ENCODE peak calls at places on chromosome 5, in nine cellular contexts. N, E, P, M, X, V, Z, Q and W are unnamed samples.
A peak's percentile ranks its signal among the peaks of the same experiment; 100 is the strongest.

GRCh38 chr5:149125386-149125891 is 15.9 kb upstream of the ABLIM3 start:
- DNase-seq in Z (peak; percentile 58), P (no peak), N (peak; percentile 6), E (peak; percentile 45), M (no peak), V (peak; percentile 90), X (peak; percentile 18), Q (no peak), W (no peak)

GRCh38 chr5:116733995-116734716 is 159.5 kb upstream of the SEMA6A start:
- DNase-seq in X (no peak), N (no peak), P (no peak), Q (no peak), M (peak; percentile 14), V (no peak), Z (peak; percentile 48), E (no peak), W (no peak)

GRCh38 chr5:141995656-141996055 is 17.2 kb downstream of the GNPDA1 start:
- DNase-seq in Q (no peak), P (no peak), X (no peak), Z (no peak), M (no peak), V (no peak), E (no peak), N (no peak), W (no peak)

GRCh38 chr5:150468206-150468605 is 18.7 kb upstream of the RPS14 start:
- DNase-seq in M (no peak), P (no peak), Q (no peak), Z (no peak), E (no peak), N (no peak), V (no peak), X (no peak), W (no peak)

GRCh38 chr5:135829681-135830383 is 4.6 kb upstream of the SLC25A48 start:
- DNase-seq in Z (peak; percentile 86), V (peak; percentile 85), P (no peak), M (no peak), N (peak; percentile 74), X (peak; percentile 31), E (peak; percentile 42), Q (peak; percentile 63), W (peak; percentile 86)

GRCh38 chr5:135332519-135333150 is 66.4 kb downstream of the MACROH2A1 start:
- DNase-seq in Z (no peak), X (peak; percentile 77), M (no peak), N (peak; percentile 71), Q (peak; percentile 49), V (no peak), P (no peak), E (no peak), W (peak; percentile 73)

GRCh38 chr5:159240301-159240870 is 22.7 kb upstream of the UBLCP1 start:
- DNase-seq in Z (no peak), E (no peak), M (no peak), N (peak; percentile 49), Q (no peak), P (no peak), V (no peak), X (peak; percentile 42), W (peak; percentile 38)

GRCh38 chr5:172724203-172724602 is 46.8 kb downstream of the DUSP1 start:
- DNase-seq in N (no peak), Q (no peak), P (peak; percentile 20), M (no peak), Z (no peak), E (peak; percentile 79), V (no peak), X (no peak), W (no peak)

GRCh38 chr5:179326176-179326997 is 18.9 kb downstream of the ADAMTS2 start:
- DNase-seq in V (no peak), M (peak; percentile 86), X (peak; percentile 58), N (no peak), Q (no peak), E (peak; percentile 85), P (peak; percentile 70), Z (peak; percentile 57), W (no peak)

GRCh38 chr5:128350705-128351104 is 187.3 kb downstream of the FBN2 start:
- DNase-seq in E (no peak), X (no peak), Q (no peak), Z (no peak), P (no peak), N (no peak), V (no peak), M (no peak), W (no peak)

GRCh38 chr5:95620870-95621838 is 1.3 kb downstream of the GPR150 start:
- DNase-seq in N (no peak), Z (peak; percentile 78), V (no peak), M (no peak), X (no peak), E (no peak), Q (no peak), P (peak; percentile 73), W (no peak)

GRCh38 chr5:139384591-139385051 is 1.5 kb upstream of the SLC23A1 start:
- DNase-seq in V (no peak), M (no peak), N (no peak), X (no peak), Q (no peak), P (no peak), Z (no peak), E (no peak), W (no peak)
- TF ChIP-seq POLR2A in V (no peak), M (no peak), N (no peak), X (no peak), Q (no peak), P (no peak), Z (no peak), E (no peak), W (no peak)

DNA sequence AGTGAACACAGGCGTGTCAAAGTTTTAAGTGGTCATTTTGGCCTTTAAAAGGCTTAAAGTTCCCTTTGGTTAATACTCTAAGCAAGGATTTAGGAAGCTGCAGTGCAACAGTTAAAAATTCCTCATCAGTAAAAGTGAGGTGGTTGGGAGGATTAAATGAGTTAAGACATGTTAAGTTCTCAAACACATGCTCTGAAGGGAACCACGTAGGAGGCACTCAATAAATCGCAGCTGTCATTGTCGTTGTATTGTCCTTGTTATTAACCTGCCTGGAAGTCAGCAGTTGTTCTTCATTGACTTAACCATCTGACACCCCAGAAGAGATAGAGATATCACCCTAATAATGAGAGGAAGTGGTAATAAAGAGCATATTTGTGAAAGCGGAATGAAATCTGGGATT is 247.5 kb downstream of the MARCHF11 start:
- DNase-seq in P (no peak), Q (no peak), M (no peak), E (no peak), X (no peak), Z (no peak), V (no peak), N (no peak), W (no peak)
- TF ChIP-seq POLR2A in P (no peak), Q (no peak), M (no peak), E (no peak), X (no peak), Z (no peak), V (no peak), N (no peak), W (no peak)

DNA sequence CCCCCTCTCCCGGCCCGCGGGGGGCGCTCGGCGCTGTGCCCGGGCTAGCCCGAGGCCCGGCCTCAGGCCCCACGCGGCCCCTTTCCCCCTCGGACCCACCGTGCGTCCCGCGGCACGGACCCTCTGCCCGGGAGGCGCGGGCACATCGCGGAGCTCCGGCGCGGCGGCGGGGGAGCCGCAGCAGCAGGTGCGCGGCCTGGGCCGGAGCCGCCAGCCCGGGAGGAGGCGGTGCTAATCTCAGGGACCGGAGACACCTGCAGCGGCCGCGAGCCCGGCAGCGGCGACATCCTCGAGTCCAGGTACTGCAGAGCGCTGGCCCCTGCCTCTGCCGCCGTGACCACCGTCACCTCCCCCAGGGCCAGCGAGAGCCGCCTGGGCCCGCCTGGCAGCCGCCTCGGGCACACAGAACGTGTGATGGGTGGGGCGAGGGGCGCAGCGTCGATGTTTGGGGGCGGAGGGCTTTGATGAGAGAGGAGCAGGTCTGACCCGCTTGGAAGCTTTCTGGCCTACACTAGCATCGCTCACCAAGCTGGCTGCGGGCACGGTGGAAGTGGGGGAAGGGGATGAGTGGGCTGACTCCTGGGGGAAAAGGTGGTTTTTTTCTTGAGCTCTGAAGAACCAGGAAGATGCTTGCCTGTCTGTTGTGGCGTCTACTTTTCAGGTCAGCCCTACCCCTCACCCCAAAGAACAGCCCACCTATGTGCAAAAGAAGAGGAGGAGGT is 524 bp downstream of the CYFIP2 start:
- DNase-seq in V (peak; percentile 39), E (no peak), M (no peak), Q (no peak), Z (peak; percentile 78), X (no peak), P (peak; percentile 65), N (no peak), W (no peak)
- TF ChIP-seq POLR2A in V (no peak), E (no peak), M (no peak), Q (no peak), Z (no peak), X (no peak), P (no peak), N (no peak), W (no peak)

GRCh38 chr5:16713386-16713928 is 96.7 kb upstream of the RETREG1 start:
- DNase-seq in E (no peak), M (no peak), V (no peak), X (peak; percentile 38), P (no peak), Z (peak; percentile 61), N (no peak), Q (no peak), W (no peak)

GRCh38 chr5:16712600-16712999 is 95.8 kb upstream of the RETREG1 start:
- DNase-seq in X (peak; percentile 14), P (no peak), Q (no peak), Z (no peak), E (no peak), M (no peak), V (no peak), N (no peak), W (no peak)

GRCh38 chr5:16707869-16708192 is 91.0 kb upstream of the RETREG1 start:
- DNase-seq in X (no peak), Q (no peak), M (no peak), N (no peak), E (no peak), P (no peak), V (no peak), Z (no peak), W (no peak)

GRCh38 chr5:16709691-16710420 is 93.1 kb upstream of the RETREG1 start:
- DNase-seq in V (no peak), X (peak; percentile 48), Q (no peak), E (no peak), M (no peak), P (no peak), N (no peak), Z (no peak), W (no peak)

GRCh38 chr5:16712178-16712577 is 95.4 kb upstream of the RETREG1 start:
- DNase-seq in Q (no peak), P (no peak), N (no peak), Z (no peak), V (no peak), M (no peak), X (no peak), E (no peak), W (no peak)
- TF ChIP-seq POLR2A in Q (no peak), P (no peak), N (no peak), Z (no peak), V (no peak), M (no peak), X (no peak), E (no peak), W (no peak)

GRCh38 chr5:73319036-73319435 is 129.5 kb downstream of the FOXD1 start:
- DNase-seq in Q (no peak), M (no peak), X (peak; percentile 16), Z (no peak), P (no peak), V (no peak), N (no peak), E (no peak), W (no peak)
- TF ChIP-seq POLR2A in Q (no peak), M (no peak), X (no peak), Z (no peak), P (no peak), V (no peak), N (no peak), E (no peak), W (no peak)